ENCODE peak calls at places on chromosome 11, in eight cellular contexts. One of them, this sample, is unnamed.

GRCh38 chr11:46480166-46480726 is 88.7 kb upstream of the CHRM4 start:
- DNase-seq in H1: no peak
- DNase-seq in lower leg skin: no peak
- DNase-seq in neural progenitor cell: no peak
- DNase-seq in fibroblast of pulmonary artery: no peak
- DNase-seq in heart left ventricle: no peak
- DNase-seq in gastrocnemius medialis: no peak
- DNase-seq in MCF 10A: no peak
- DNase-seq in this sample: no peak

GRCh38 chr11:86488553-86488952 is 113.9 kb downstream of the CCDC81 start:
- DNase-seq in H1: no peak
- DNase-seq in lower leg skin: no peak
- DNase-seq in neural progenitor cell: no peak
- DNase-seq in fibroblast of pulmonary artery: no peak
- DNase-seq in heart left ventricle: no peak
- DNase-seq in gastrocnemius medialis: no peak
- DNase-seq in MCF 10A: no peak
- DNase-seq in this sample: no peak

GRCh38 chr11:116837231-116838091 is at the start of gene APOA1:
- DNase-seq in H1: no peak
- DNase-seq in lower leg skin: no peak
- DNase-seq in neural progenitor cell: peak
- DNase-seq in fibroblast of pulmonary artery: peak
- DNase-seq in heart left ventricle: no peak
- DNase-seq in gastrocnemius medialis: no peak
- DNase-seq in MCF 10A: no peak
- DNase-seq in this sample: no peak

GRCh38 chr11:114056409-114056808 is 3.1 kb upstream of the ZBTB16 start:
- DNase-seq in H1: no peak
- DNase-seq in lower leg skin: no peak
- DNase-seq in neural progenitor cell: no peak
- DNase-seq in fibroblast of pulmonary artery: no peak
- DNase-seq in heart left ventricle: no peak
- DNase-seq in gastrocnemius medialis: no peak
- DNase-seq in MCF 10A: no peak
- DNase-seq in this sample: no peak

GRCh38 chr11:102476812-102477211 is 24.2 kb upstream of the TMEM123 start:
- DNase-seq in H1: no peak
- DNase-seq in lower leg skin: peak
- DNase-seq in neural progenitor cell: peak
- DNase-seq in fibroblast of pulmonary artery: peak
- DNase-seq in heart left ventricle: peak
- DNase-seq in gastrocnemius medialis: no peak
- DNase-seq in MCF 10A: peak
- DNase-seq in this sample: no peak

GRCh38 chr11:116709970-116710369 is 62.8 kb downstream of the BUD13 start:
- DNase-seq in H1: no peak
- DNase-seq in lower leg skin: no peak
- DNase-seq in neural progenitor cell: no peak
- DNase-seq in fibroblast of pulmonary artery: no peak
- DNase-seq in heart left ventricle: no peak
- DNase-seq in gastrocnemius medialis: no peak
- DNase-seq in MCF 10A: no peak
- DNase-seq in this sample: no peak

GRCh38 chr11:17402486-17402885 is 14.0 kb upstream of the KCNJ11 start:
- DNase-seq in H1: no peak
- DNase-seq in lower leg skin: no peak
- DNase-seq in neural progenitor cell: no peak
- DNase-seq in fibroblast of pulmonary artery: no peak
- DNase-seq in heart left ventricle: no peak
- DNase-seq in gastrocnemius medialis: no peak
- DNase-seq in MCF 10A: no peak
- DNase-seq in this sample: no peak

GRCh38 chr11:12727556-12728070 is 53.4 kb downstream of the TEAD1 start:
- DNase-seq in H1: no peak
- DNase-seq in lower leg skin: no peak
- DNase-seq in neural progenitor cell: no peak
- DNase-seq in fibroblast of pulmonary artery: peak
- DNase-seq in heart left ventricle: no peak
- DNase-seq in gastrocnemius medialis: no peak
- DNase-seq in MCF 10A: no peak
- DNase-seq in this sample: no peak

GRCh38 chr11:72695354-72695753 is 21.1 kb upstream of the PDE2A start:
- DNase-seq in H1: no peak
- DNase-seq in lower leg skin: no peak
- DNase-seq in neural progenitor cell: no peak
- DNase-seq in fibroblast of pulmonary artery: no peak
- DNase-seq in heart left ventricle: no peak
- DNase-seq in gastrocnemius medialis: no peak
- DNase-seq in MCF 10A: no peak
- DNase-seq in this sample: no peak

GRCh38 chr11:94877446-94878200 is 95.7 kb downstream of the CWC15 start:
- DNase-seq in H1: no peak
- DNase-seq in lower leg skin: no peak
- DNase-seq in neural progenitor cell: no peak
- DNase-seq in fibroblast of pulmonary artery: peak
- DNase-seq in heart left ventricle: peak
- DNase-seq in gastrocnemius medialis: no peak
- DNase-seq in MCF 10A: no peak
- DNase-seq in this sample: no peak

GRCh38 chr11:57604289-57605010 is 7.0 kb downstream of the SERPING1 start:
- DNase-seq in H1: no peak
- DNase-seq in lower leg skin: no peak
- DNase-seq in neural progenitor cell: no peak
- DNase-seq in fibroblast of pulmonary artery: no peak
- DNase-seq in heart left ventricle: no peak
- DNase-seq in gastrocnemius medialis: no peak
- DNase-seq in MCF 10A: no peak
- DNase-seq in this sample: no peak

GRCh38 chr11:131928992-131929391 is 558.6 kb downstream of the NTM start:
- DNase-seq in H1: peak
- DNase-seq in lower leg skin: no peak
- DNase-seq in neural progenitor cell: peak
- DNase-seq in fibroblast of pulmonary artery: no peak
- DNase-seq in heart left ventricle: no peak
- DNase-seq in gastrocnemius medialis: no peak
- DNase-seq in MCF 10A: no peak
- DNase-seq in this sample: no peak

DNA sequence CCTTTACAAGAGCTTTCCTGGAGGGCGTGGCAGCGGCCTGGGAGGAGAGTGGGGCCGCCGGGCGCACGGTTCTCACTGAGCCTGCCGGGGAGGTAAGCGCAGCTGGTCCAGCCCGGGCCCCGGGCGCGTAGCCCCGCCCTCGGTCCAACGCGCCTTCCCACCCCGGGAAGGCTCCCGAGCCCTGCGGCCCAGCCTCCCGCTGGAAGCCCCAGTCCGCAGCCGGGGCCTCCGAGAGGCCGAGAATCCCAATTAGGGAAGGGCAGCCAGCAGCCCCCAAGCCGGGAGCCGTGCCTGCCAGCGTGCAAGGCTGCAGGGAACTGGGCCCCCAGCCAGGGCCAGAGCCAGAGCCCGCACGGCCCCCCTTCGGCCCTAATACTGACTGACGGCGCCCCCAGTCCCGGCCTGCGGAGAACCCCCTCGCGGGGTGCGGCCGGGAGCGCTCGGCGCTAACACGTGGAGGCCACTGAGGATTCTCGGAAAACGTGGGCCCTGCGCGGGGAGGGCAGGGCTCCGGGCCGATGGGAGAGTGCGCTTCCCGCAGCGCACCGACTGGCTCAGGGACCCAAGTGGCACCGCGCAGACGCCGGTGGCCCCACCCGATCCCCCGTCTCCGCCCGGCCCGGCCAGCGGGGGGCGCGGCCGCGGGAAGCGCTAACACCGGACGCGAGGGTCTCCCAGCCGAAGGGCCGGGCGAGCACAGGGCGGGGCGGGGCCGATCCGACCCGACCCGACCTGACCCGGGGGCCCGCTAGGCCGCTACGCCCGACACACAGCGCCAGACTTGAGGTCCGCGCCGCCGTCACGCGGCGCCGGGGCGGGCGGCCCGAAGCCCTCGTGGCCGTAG is 5.7 kb downstream of the ZFTA start:
- DNase-seq in H1: peak
- DNase-seq in lower leg skin: no peak
- DNase-seq in neural progenitor cell: peak
- DNase-seq in fibroblast of pulmonary artery: no peak
- DNase-seq in heart left ventricle: peak
- DNase-seq in gastrocnemius medialis: no peak
- DNase-seq in MCF 10A: no peak
- DNase-seq in this sample: no peak
- TF ChIP-seq CTCF in H1: peak
- TF ChIP-seq CTCF in lower leg skin: no peak
- TF ChIP-seq CTCF in neural progenitor cell: no peak
- TF ChIP-seq CTCF in fibroblast of pulmonary artery: no peak
- TF ChIP-seq CTCF in heart left ventricle: no peak
- TF ChIP-seq CTCF in gastrocnemius medialis: no peak
- TF ChIP-seq CTCF in MCF 10A: no peak
- TF ChIP-seq CTCF in this sample: no peak

GRCh38 chr11:74842967-74843366 is 94.3 kb downstream of the RNF169 start:
- DNase-seq in H1: peak
- DNase-seq in lower leg skin: no peak
- DNase-seq in neural progenitor cell: peak
- DNase-seq in fibroblast of pulmonary artery: no peak
- DNase-seq in heart left ventricle: no peak
- DNase-seq in gastrocnemius medialis: no peak
- DNase-seq in MCF 10A: no peak
- DNase-seq in this sample: no peak
- TF ChIP-seq CTCF in H1: peak
- TF ChIP-seq CTCF in lower leg skin: no peak
- TF ChIP-seq CTCF in neural progenitor cell: peak
- TF ChIP-seq CTCF in fibroblast of pulmonary artery: no peak
- TF ChIP-seq CTCF in heart left ventricle: no peak
- TF ChIP-seq CTCF in gastrocnemius medialis: no peak
- TF ChIP-seq CTCF in MCF 10A: no peak
- TF ChIP-seq CTCF in this sample: no peak

DNA sequence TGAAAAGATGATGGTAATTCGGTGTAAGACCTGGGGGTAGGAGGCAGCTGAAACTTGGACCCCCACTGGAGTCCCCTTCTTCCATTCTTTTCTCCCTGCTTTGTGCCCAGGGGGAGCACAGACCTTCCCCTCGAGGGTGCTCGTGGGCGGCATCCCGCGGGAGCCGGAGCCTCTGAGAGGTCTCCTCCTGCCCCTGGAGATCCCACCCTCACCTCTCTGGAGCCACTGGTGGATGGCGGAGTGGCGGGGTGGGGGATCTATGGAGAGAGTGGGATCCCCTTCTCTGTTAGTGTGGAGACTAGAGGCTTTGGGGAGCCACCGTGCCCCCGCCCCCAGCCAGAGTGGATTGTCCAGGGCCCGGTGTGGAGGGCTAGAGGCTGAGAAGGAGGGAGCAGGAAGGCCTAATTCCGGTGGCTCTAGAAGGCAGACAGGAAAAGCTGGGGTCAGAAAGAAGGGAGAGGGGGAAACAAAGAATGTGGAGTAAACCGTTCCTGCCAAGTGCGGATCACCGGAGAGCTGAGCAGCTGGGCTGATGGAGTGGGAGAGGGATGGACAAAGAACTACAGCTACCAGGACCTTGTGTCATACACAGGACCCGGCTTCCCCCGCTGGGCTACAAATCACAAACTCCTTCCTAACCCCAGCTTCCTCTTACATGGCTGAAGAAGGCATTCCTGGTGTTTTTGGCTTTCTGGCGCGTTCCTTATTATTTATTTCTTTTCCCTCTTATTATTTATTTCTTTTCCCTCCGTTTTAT is 41.9 kb downstream of the KCNJ1 start:
- DNase-seq in H1: no peak
- DNase-seq in lower leg skin: no peak
- DNase-seq in neural progenitor cell: no peak
- DNase-seq in fibroblast of pulmonary artery: no peak
- DNase-seq in heart left ventricle: no peak
- DNase-seq in gastrocnemius medialis: no peak
- DNase-seq in MCF 10A: no peak
- DNase-seq in this sample: no peak
- TF ChIP-seq CTCF in H1: no peak
- TF ChIP-seq CTCF in lower leg skin: no peak
- TF ChIP-seq CTCF in neural progenitor cell: no peak
- TF ChIP-seq CTCF in fibroblast of pulmonary artery: no peak
- TF ChIP-seq CTCF in heart left ventricle: no peak
- TF ChIP-seq CTCF in gastrocnemius medialis: no peak
- TF ChIP-seq CTCF in MCF 10A: no peak
- TF ChIP-seq CTCF in this sample: no peak

DNA sequence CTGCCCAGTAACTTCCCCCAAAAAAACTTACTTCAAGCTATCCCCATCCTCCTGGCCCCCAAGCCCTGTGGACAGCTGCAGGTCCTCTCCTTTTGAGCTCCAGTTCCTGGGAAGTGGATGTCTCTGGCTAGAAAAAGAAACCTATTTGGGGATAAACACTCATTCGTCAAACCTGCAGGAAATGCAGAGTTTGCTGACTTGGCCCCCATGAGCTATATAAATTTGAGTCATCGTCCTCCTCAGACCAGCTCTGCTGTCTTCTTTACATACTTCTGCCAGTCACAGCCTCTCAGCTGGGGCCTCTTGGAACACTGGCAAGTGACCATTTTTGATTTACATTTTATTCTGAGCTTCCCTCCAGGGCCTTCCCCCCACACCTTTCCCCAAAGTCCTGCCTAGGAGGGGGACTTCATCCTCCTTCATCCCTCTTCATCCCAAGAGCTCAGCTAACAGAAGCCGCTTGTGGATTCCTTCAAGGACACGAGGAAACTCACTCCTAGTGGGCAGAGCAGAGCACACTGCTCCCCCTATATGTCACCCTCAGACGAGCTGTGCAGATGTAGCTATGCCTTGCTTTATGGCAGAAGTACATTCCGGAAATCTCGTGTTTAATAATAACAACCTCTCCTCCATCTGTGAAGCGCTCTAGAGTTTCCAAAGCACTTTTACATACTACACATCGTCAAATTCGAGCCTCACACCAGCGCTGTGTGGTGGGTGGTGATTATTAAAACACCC is 131.8 kb downstream of the FEZ1 start:
- DNase-seq in H1: no peak
- DNase-seq in lower leg skin: no peak
- DNase-seq in neural progenitor cell: no peak
- DNase-seq in fibroblast of pulmonary artery: peak
- DNase-seq in heart left ventricle: no peak
- DNase-seq in gastrocnemius medialis: no peak
- DNase-seq in MCF 10A: no peak
- DNase-seq in this sample: no peak
- TF ChIP-seq CTCF in H1: peak
- TF ChIP-seq CTCF in lower leg skin: no peak
- TF ChIP-seq CTCF in neural progenitor cell: peak
- TF ChIP-seq CTCF in fibroblast of pulmonary artery: peak
- TF ChIP-seq CTCF in heart left ventricle: no peak
- TF ChIP-seq CTCF in gastrocnemius medialis: no peak
- TF ChIP-seq CTCF in MCF 10A: no peak
- TF ChIP-seq CTCF in this sample: no peak

GRCh38 chr11:69534166-69534530 is 52.7 kb downstream of the LINC01488 start:
- DNase-seq in H1: no peak
- DNase-seq in lower leg skin: no peak
- DNase-seq in neural progenitor cell: no peak
- DNase-seq in fibroblast of pulmonary artery: no peak
- DNase-seq in heart left ventricle: no peak
- DNase-seq in gastrocnemius medialis: no peak
- DNase-seq in MCF 10A: no peak
- DNase-seq in this sample: no peak
- TF ChIP-seq CTCF in H1: no peak
- TF ChIP-seq CTCF in lower leg skin: no peak
- TF ChIP-seq CTCF in neural progenitor cell: no peak
- TF ChIP-seq CTCF in fibroblast of pulmonary artery: no peak
- TF ChIP-seq CTCF in heart left ventricle: no peak
- TF ChIP-seq CTCF in gastrocnemius medialis: no peak
- TF ChIP-seq CTCF in MCF 10A: no peak
- TF ChIP-seq CTCF in this sample: no peak

This sample was measured in activated B cell treated with CpG ODN at 0.5 μM for 24 hours.